ENCODE peak calls at places on chromosomes 3 and 15, in eight cellular contexts. D, X, J, S, Z, W, N and O are unnamed samples.

GRCh38 chr15:58628206-58629057 is 121.1 kb downstream of the ADAM10 start:
- DNase-seq in X (no peak), S (no peak), Z (no peak), N (no peak), J (no peak), D (no peak), W (no peak), O (no peak)

GRCh38 chr15:60655252-60655651 is 176.3 kb upstream of the ICE2 start:
- DNase-seq in J (no peak), X (no peak), W (no peak), D (no peak), N (no peak), S (no peak), Z (no peak), O (no peak)

GRCh38 chr3:54376941-54377578 is 254.7 kb downstream of the CACNA2D3 start:
- DNase-seq in N (no peak), Z (no peak), X (no peak), S (no peak), W (no peak), D (no peak), J (no peak), O (no peak)

GRCh38 chr15:84911879-84912660 is 27.6 kb downstream of the SLC28A1 start:
- DNase-seq in N (no peak), X (no peak), J (no peak), S (peak; percentile 70), Z (no peak), D (peak; percentile 94), W (peak; percentile 85), O (peak; percentile 99)

GRCh38 chr15:49064281-49064653 is 18.0 kb upstream of the SECISBP2L start:
- DNase-seq in N (no peak), J (no peak), S (no peak), D (no peak), X (no peak), Z (no peak), W (no peak), O (no peak)

GRCh38 chr3:123379041-123379830 is 69.7 kb downstream of the ADCY5 start:
- DNase-seq in J (no peak), D (no peak), N (no peak), X (no peak), Z (no peak), W (no peak), S (no peak), O (no peak)

GRCh38 chr3:102238362-102238761 is 196.5 kb upstream of the ZPLD1 start:
- DNase-seq in W (no peak), X (no peak), N (no peak), Z (no peak), S (no peak), D (no peak), J (no peak), O (no peak)

GRCh38 chr3:50256978-50257890 is 11.7 kb upstream of the SEMA3B start:
- DNase-seq in D (peak; percentile 51), W (peak; percentile 78), X (no peak), S (no peak), Z (no peak), J (no peak), N (no peak), O (no peak)

GRCh38 chr15:78149805-78150751 is 916 bp downstream of the IDH3A start:
- DNase-seq in Z (no peak), J (no peak), N (no peak), X (no peak), W (no peak), D (no peak), S (no peak), O (no peak)

GRCh38 chr3:112653881-112654300 is 12.9 kb upstream of the CCDC80 start:
- DNase-seq in X (no peak), S (no peak), N (no peak), D (peak; percentile 84), J (no peak), Z (no peak), W (no peak), O (no peak)

GRCh38 chr3:143536817-143537535 is 311.3 kb downstream of the SLC9A9 start:
- DNase-seq in X (no peak), N (no peak), D (peak; percentile 38), J (no peak), Z (no peak), S (peak; percentile 60), W (no peak), O (no peak)

GRCh38 chr3:124078978-124079911 is 87.3 kb upstream of the ROPN1 start:
- DNase-seq in J (no peak), W (peak; percentile 31), X (no peak), N (no peak), D (no peak), Z (no peak), S (no peak), O (no peak)

GRCh38 chr3:123423026-123423425 is 25.9 kb downstream of the ADCY5 start:
- DNase-seq in D (peak; percentile 83), S (no peak), N (no peak), X (no peak), W (no peak), J (no peak), Z (no peak), O (no peak)

GRCh38 chr3:2098398-2099027 is at the start of gene CNTN4:
- DNase-seq in N (no peak), S (no peak), Z (no peak), X (no peak), W (no peak), D (peak; percentile 44), J (no peak), O (no peak)

GRCh38 chr3:23872330-23872729 is 44.5 kb downstream of the NKIRAS1 start:
- DNase-seq in X (no peak), J (no peak), N (no peak), W (no peak), D (no peak), S (no peak), Z (no peak), O (no peak)

GRCh38 chr3:64125561-64125960 is 99.7 kb downstream of the PRICKLE2 start:
- DNase-seq in S (no peak), N (no peak), D (no peak), J (no peak), Z (no peak), X (no peak), W (no peak), O (no peak)

GRCh38 chr3:165254812-165255211 is 58.6 kb upstream of the SLITRK3 start:
- DNase-seq in Z (no peak), S (no peak), W (peak; percentile 42), X (no peak), N (no peak), D (no peak), J (no peak), O (no peak)

GRCh38 chr15:57464480-57464879 is 88.2 kb downstream of the CGNL1 start:
- DNase-seq in X (no peak), S (no peak), W (no peak), D (no peak), N (no peak), J (no peak), Z (no peak), O (no peak)

GRCh38 chr3:51622868-51623267 is 48.2 kb upstream of the TEX264 start:
- DNase-seq in D (peak; percentile 37), S (peak; percentile 81), N (no peak), J (no peak), Z (no peak), W (no peak), X (no peak), O (no peak)

GRCh38 chr3:56795097-56795806 is 6.5 kb downstream of the ARHGEF3 start:
- DNase-seq in S (no peak), W (no peak), Z (no peak), D (no peak), J (no peak), X (no peak), N (no peak), O (no peak)